ENCODE peak calls at places on chromosomes 7 and 10, in seven cellular contexts. One of them, this sample, is unnamed.

GRCh38 chr7:33711231-33712019 is 193.9 kb upstream of the BMPER start:
- DNase-seq in CD4-positive, alpha-beta memory T cell: no peak
- DNase-seq in fibroblast of lung: no peak
- DNase-seq in psoas muscle: no peak
- DNase-seq in tibial nerve: no peak
- DNase-seq in Peyer's patch: no peak
- DNase-seq in lower lobe of right lung: no peak
- DNase-seq in this sample: no peak

GRCh38 chr7:25186436-25186835 is 41.9 kb downstream of the NPVF start:
- DNase-seq in CD4-positive, alpha-beta memory T cell: no peak
- DNase-seq in fibroblast of lung: no peak
- DNase-seq in psoas muscle: no peak
- DNase-seq in tibial nerve: no peak
- DNase-seq in Peyer's patch: no peak
- DNase-seq in lower lobe of right lung: no peak
- DNase-seq in this sample: no peak

GRCh38 chr10:4646546-4646945 is 179.5 kb upstream of the AKR1E2 start:
- DNase-seq in CD4-positive, alpha-beta memory T cell: no peak
- DNase-seq in fibroblast of lung: peak; percentile 66
- DNase-seq in psoas muscle: no peak
- DNase-seq in tibial nerve: no peak
- DNase-seq in Peyer's patch: no peak
- DNase-seq in lower lobe of right lung: no peak
- DNase-seq in this sample: no peak

GRCh38 chr10:89207801-89208551 is 859 bp upstream of the CH25H start:
- DNase-seq in CD4-positive, alpha-beta memory T cell: no peak
- DNase-seq in fibroblast of lung: no peak
- DNase-seq in psoas muscle: peak; percentile 59
- DNase-seq in tibial nerve: peak; percentile 14
- DNase-seq in Peyer's patch: peak; percentile 59
- DNase-seq in lower lobe of right lung: peak; percentile 73
- DNase-seq in this sample: peak; percentile 31

GRCh38 chr7:157008-157310 is 35.4 kb upstream of the FAM20C start:
- DNase-seq in CD4-positive, alpha-beta memory T cell: no peak
- DNase-seq in fibroblast of lung: no peak
- DNase-seq in psoas muscle: no peak
- DNase-seq in tibial nerve: no peak
- DNase-seq in Peyer's patch: peak; percentile 30
- DNase-seq in lower lobe of right lung: no peak
- DNase-seq in this sample: no peak

GRCh38 chr7:27723086-27723485 is 16.9 kb upstream of the TAX1BP1 start:
- DNase-seq in CD4-positive, alpha-beta memory T cell: no peak
- DNase-seq in fibroblast of lung: peak; percentile 11
- DNase-seq in psoas muscle: no peak
- DNase-seq in tibial nerve: no peak
- DNase-seq in Peyer's patch: no peak
- DNase-seq in lower lobe of right lung: no peak
- DNase-seq in this sample: no peak

GRCh38 chr10:48289652-48290238 is 15.2 kb upstream of the FRMPD2 start:
- DNase-seq in CD4-positive, alpha-beta memory T cell: peak; percentile 27
- DNase-seq in fibroblast of lung: peak; percentile 33
- DNase-seq in psoas muscle: peak; percentile 27
- DNase-seq in tibial nerve: peak; percentile 72
- DNase-seq in Peyer's patch: peak; percentile 68
- DNase-seq in lower lobe of right lung: peak; percentile 55
- DNase-seq in this sample: peak; percentile 25

GRCh38 chr10:57338823-57339558 is 928.7 kb downstream of the IPMK start:
- DNase-seq in CD4-positive, alpha-beta memory T cell: peak; percentile 9
- DNase-seq in fibroblast of lung: peak; percentile 29
- DNase-seq in psoas muscle: no peak
- DNase-seq in tibial nerve: peak; percentile 38
- DNase-seq in Peyer's patch: no peak
- DNase-seq in lower lobe of right lung: no peak
- DNase-seq in this sample: no peak

DNA sequence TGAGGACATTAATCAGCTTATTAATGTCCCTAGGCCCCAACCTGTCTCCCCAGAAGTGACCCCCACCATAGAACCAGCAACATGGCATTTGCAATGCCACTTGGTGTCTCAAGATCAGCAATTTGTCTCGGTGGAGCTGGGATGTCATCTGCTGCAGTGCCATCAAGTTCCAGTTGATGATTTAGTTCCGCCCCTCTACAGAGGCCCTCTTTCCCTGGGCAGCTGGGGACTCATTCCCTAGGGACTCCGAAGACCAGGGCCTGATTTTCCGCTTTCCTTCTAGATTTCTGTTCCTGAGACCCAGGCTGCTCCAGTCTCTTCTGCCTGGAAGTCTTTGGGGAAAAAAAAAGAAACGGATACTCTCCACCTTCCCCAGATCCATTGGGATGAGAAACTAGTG is 122.5 kb upstream of the NANOS1 start:
- DNase-seq in CD4-positive, alpha-beta memory T cell: no peak
- DNase-seq in fibroblast of lung: no peak
- DNase-seq in psoas muscle: no peak
- DNase-seq in tibial nerve: no peak
- DNase-seq in Peyer's patch: no peak
- DNase-seq in lower lobe of right lung: no peak
- DNase-seq in this sample: no peak
- H3K27ac ChIP-seq in CD4-positive, alpha-beta memory T cell: no peak overlapping the region
- H3K27ac ChIP-seq in fibroblast of lung: no peak overlapping the region
- H3K27ac ChIP-seq in psoas muscle: no peak overlapping the region
- H3K27ac ChIP-seq in tibial nerve: no peak overlapping the region
- H3K27ac ChIP-seq in Peyer's patch: no peak overlapping the region
- H3K27ac ChIP-seq in lower lobe of right lung: no peak overlapping the region
- H3K27ac ChIP-seq in this sample: no peak overlapping the region

DNA sequence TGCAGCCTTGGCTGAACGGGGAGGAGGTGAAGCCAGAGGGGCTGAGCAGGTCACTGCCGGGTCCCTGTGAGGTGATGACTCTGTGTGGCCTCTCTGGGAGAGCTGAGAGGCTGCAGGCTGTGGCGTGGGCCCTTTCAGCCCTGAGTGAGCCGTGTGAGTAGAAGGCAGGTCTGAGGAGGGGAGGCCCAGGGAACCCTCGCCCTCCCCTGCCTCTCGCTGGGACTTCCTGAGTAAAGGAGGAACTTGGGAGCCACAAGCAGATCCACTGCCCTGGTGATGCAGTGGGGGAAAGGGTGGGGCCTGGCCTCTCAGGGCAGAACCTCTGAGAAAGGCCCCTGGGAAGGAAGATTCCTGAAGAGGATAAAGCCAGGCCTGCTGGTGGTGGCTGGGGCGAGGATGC is 22.8 kb downstream of the EEPD1 start:
- DNase-seq in CD4-positive, alpha-beta memory T cell: no peak
- DNase-seq in fibroblast of lung: no peak
- DNase-seq in psoas muscle: peak; percentile 40
- DNase-seq in tibial nerve: no peak
- DNase-seq in Peyer's patch: no peak
- DNase-seq in lower lobe of right lung: peak; percentile 76
- DNase-seq in this sample: no peak
- H3K4me3 ChIP-seq in CD4-positive, alpha-beta memory T cell: no peak overlapping the region
- H3K4me3 ChIP-seq in fibroblast of lung: no peak overlapping the region
- H3K4me3 ChIP-seq in psoas muscle: no peak overlapping the region
- H3K4me3 ChIP-seq in tibial nerve: no peak overlapping the region
- H3K4me3 ChIP-seq in Peyer's patch: no peak overlapping the region
- H3K4me3 ChIP-seq in lower lobe of right lung: no peak overlapping the region
- H3K4me3 ChIP-seq in this sample: no peak overlapping the region

GRCh38 chr7:99404235-99404976 is 4.0 kb downstream of the PDAP1 start:
- DNase-seq in CD4-positive, alpha-beta memory T cell: no peak
- DNase-seq in fibroblast of lung: peak; percentile 33
- DNase-seq in psoas muscle: no peak
- DNase-seq in tibial nerve: no peak
- DNase-seq in Peyer's patch: no peak
- DNase-seq in lower lobe of right lung: no peak
- DNase-seq in this sample: no peak
- H3K36me3 ChIP-seq in CD4-positive, alpha-beta memory T cell: peaks cover 28% of the 10 kb centered on the region
- H3K36me3 ChIP-seq in fibroblast of lung: peaks cover 18% of the 10 kb centered on the region
- H3K36me3 ChIP-seq in psoas muscle: peaks cover 59% of the 10 kb centered on the region
- H3K36me3 ChIP-seq in tibial nerve: no peaks in the 10 kb centered on the region
- H3K36me3 ChIP-seq in Peyer's patch: no peaks in the 10 kb centered on the region
- H3K36me3 ChIP-seq in lower lobe of right lung: peaks cover 57% of the 10 kb centered on the region
- H3K36me3 ChIP-seq in this sample: no peaks in the 10 kb centered on the region

GRCh38 chr10:71744897-71745658 is 25.5 kb upstream of the C10orf105 start:
- DNase-seq in CD4-positive, alpha-beta memory T cell: no peak
- DNase-seq in fibroblast of lung: no peak
- DNase-seq in psoas muscle: no peak
- DNase-seq in tibial nerve: no peak
- DNase-seq in Peyer's patch: no peak
- DNase-seq in lower lobe of right lung: no peak
- DNase-seq in this sample: no peak

GRCh38 chr10:71743866-71744265 is 24.3 kb upstream of the C10orf105 start:
- DNase-seq in CD4-positive, alpha-beta memory T cell: no peak
- DNase-seq in fibroblast of lung: no peak
- DNase-seq in psoas muscle: no peak
- DNase-seq in tibial nerve: no peak
- DNase-seq in Peyer's patch: no peak
- DNase-seq in lower lobe of right lung: no peak
- DNase-seq in this sample: no peak

GRCh38 chr10:71747039-71747807 is 26.1 kb downstream of the VSIR start:
- DNase-seq in CD4-positive, alpha-beta memory T cell: no peak
- DNase-seq in fibroblast of lung: no peak
- DNase-seq in psoas muscle: no peak
- DNase-seq in tibial nerve: no peak
- DNase-seq in Peyer's patch: no peak
- DNase-seq in lower lobe of right lung: no peak
- DNase-seq in this sample: no peak

GRCh38 chr10:71746344-71747037 is 26.8 kb downstream of the VSIR start:
- DNase-seq in CD4-positive, alpha-beta memory T cell: no peak
- DNase-seq in fibroblast of lung: no peak
- DNase-seq in psoas muscle: no peak
- DNase-seq in tibial nerve: no peak
- DNase-seq in Peyer's patch: no peak
- DNase-seq in lower lobe of right lung: peak; percentile 71
- DNase-seq in this sample: peak; percentile 49

GRCh38 chr10:71745659-71746250 is 26.2 kb upstream of the C10orf105 start:
- DNase-seq in CD4-positive, alpha-beta memory T cell: no peak
- DNase-seq in fibroblast of lung: no peak
- DNase-seq in psoas muscle: no peak
- DNase-seq in tibial nerve: no peak
- DNase-seq in Peyer's patch: no peak
- DNase-seq in lower lobe of right lung: no peak
- DNase-seq in this sample: no peak
- H3K27ac ChIP-seq in CD4-positive, alpha-beta memory T cell: peak overlapping the region; percentile 58
- H3K27ac ChIP-seq in fibroblast of lung: no peak overlapping the region
- H3K27ac ChIP-seq in psoas muscle: no peak overlapping the region
- H3K27ac ChIP-seq in tibial nerve: no peak overlapping the region
- H3K27ac ChIP-seq in Peyer's patch: peak overlapping the region; percentile 82
- H3K27ac ChIP-seq in lower lobe of right lung: peak overlapping the region; percentile 80
- H3K27ac ChIP-seq in this sample: peak overlapping the region; percentile 70

GRCh38 chr7:76198202-76198601 is 3.5 kb upstream of the SRRM3 start:
- DNase-seq in CD4-positive, alpha-beta memory T cell: no peak
- DNase-seq in fibroblast of lung: no peak
- DNase-seq in psoas muscle: no peak
- DNase-seq in tibial nerve: no peak
- DNase-seq in Peyer's patch: no peak
- DNase-seq in lower lobe of right lung: no peak
- DNase-seq in this sample: no peak

GRCh38 chr7:76201732-76202665 is at the start of gene SRRM3:
- DNase-seq in CD4-positive, alpha-beta memory T cell: peak; percentile 86
- DNase-seq in fibroblast of lung: peak; percentile 73
- DNase-seq in psoas muscle: peak; percentile 76
- DNase-seq in tibial nerve: peak; percentile 42
- DNase-seq in Peyer's patch: peak; percentile 82
- DNase-seq in lower lobe of right lung: peak; percentile 85
- DNase-seq in this sample: peak; percentile 38

GRCh38 chr7:76204147-76204546 is 2.5 kb downstream of the SRRM3 start:
- DNase-seq in CD4-positive, alpha-beta memory T cell: no peak
- DNase-seq in fibroblast of lung: no peak
- DNase-seq in psoas muscle: no peak
- DNase-seq in tibial nerve: no peak
- DNase-seq in Peyer's patch: no peak
- DNase-seq in lower lobe of right lung: no peak
- DNase-seq in this sample: no peak

GRCh38 chr7:76206633-76207032 is 4.9 kb downstream of the SRRM3 start:
- DNase-seq in CD4-positive, alpha-beta memory T cell: no peak
- DNase-seq in fibroblast of lung: peak; percentile 36
- DNase-seq in psoas muscle: no peak
- DNase-seq in tibial nerve: no peak
- DNase-seq in Peyer's patch: no peak
- DNase-seq in lower lobe of right lung: no peak
- DNase-seq in this sample: no peak

GRCh38 chr7:76202666-76203030 is 952 bp downstream of the SRRM3 start:
- DNase-seq in CD4-positive, alpha-beta memory T cell: no peak
- DNase-seq in fibroblast of lung: no peak
- DNase-seq in psoas muscle: no peak
- DNase-seq in tibial nerve: no peak
- DNase-seq in Peyer's patch: no peak
- DNase-seq in lower lobe of right lung: no peak
- DNase-seq in this sample: no peak
- H3K4me3 ChIP-seq in CD4-positive, alpha-beta memory T cell: no peak overlapping the region
- H3K4me3 ChIP-seq in fibroblast of lung: no peak overlapping the region
- H3K4me3 ChIP-seq in psoas muscle: no peak overlapping the region
- H3K4me3 ChIP-seq in tibial nerve: no peak overlapping the region
- H3K4me3 ChIP-seq in Peyer's patch: no peak overlapping the region
- H3K4me3 ChIP-seq in lower lobe of right lung: no peak overlapping the region
- H3K4me3 ChIP-seq in this sample: no peak overlapping the region

GRCh38 chr7:154777908-154778307 is 225.0 kb downstream of the PAXIP1 start:
- DNase-seq in CD4-positive, alpha-beta memory T cell: no peak
- DNase-seq in fibroblast of lung: no peak
- DNase-seq in psoas muscle: no peak
- DNase-seq in tibial nerve: no peak
- DNase-seq in Peyer's patch: no peak
- DNase-seq in lower lobe of right lung: no peak
- DNase-seq in this sample: no peak
- H3K36me3 ChIP-seq in CD4-positive, alpha-beta memory T cell: no peaks in the 10 kb centered on the region
- H3K36me3 ChIP-seq in fibroblast of lung: no peaks in the 10 kb centered on the region
- H3K36me3 ChIP-seq in psoas muscle: no peaks in the 10 kb centered on the region
- H3K36me3 ChIP-seq in tibial nerve: no peaks in the 10 kb centered on the region
- H3K36me3 ChIP-seq in Peyer's patch: no peaks in the 10 kb centered on the region
- H3K36me3 ChIP-seq in lower lobe of right lung: no peaks in the 10 kb centered on the region
- H3K36me3 ChIP-seq in this sample: no peaks in the 10 kb centered on the region